ENCODE peak calls at places on chromosomes 2 and 18, in seven cellular contexts. P, X, Z, S, C, U and H are unnamed samples.

GRCh38 chr2:147441140-147441539 is 403.7 kb upstream of the ACVR2A start:
- DNase-seq in Z (no peak), C (no peak), X (no peak), U (no peak), S (no peak), P (no peak), H (no peak)

GRCh38 chr2:68357608-68358337 is 7.3 kb upstream of the PLEK start:
- DNase-seq in X (peak), Z (peak), S (no peak), U (no peak), P (peak), C (peak), H (peak)

GRCh38 chr2:188997276-188997675 is 23.1 kb downstream of the COL3A1 start:
- DNase-seq in U (no peak), C (no peak), Z (no peak), P (no peak), S (no peak), X (no peak), H (no peak)

GRCh38 chr2:239985356-239985755 is 39.8 kb downstream of the NDUFA10 start:
- DNase-seq in P (no peak), C (no peak), S (no peak), Z (no peak), U (no peak), X (no peak), H (no peak)

GRCh38 chr2:129929321-129930290 is 49.9 kb upstream of the RAB6C start:
- DNase-seq in X (no peak), P (peak), U (no peak), S (no peak), Z (peak), C (peak), H (no peak)

GRCh38 chr2:85794491-85795121 is 40.8 kb downstream of the ATOH8 start:
- DNase-seq in Z (peak), P (no peak), U (no peak), S (no peak), C (no peak), X (no peak), H (peak)

GRCh38 chr2:239948100-239948881 is 76.9 kb downstream of the NDUFA10 start:
- DNase-seq in C (peak), S (no peak), X (no peak), P (peak), U (no peak), Z (no peak), H (no peak)

GRCh38 chr18:79779700-79780190 is 18.0 kb upstream of the KCNG2 start:
- DNase-seq in Z (no peak), X (no peak), U (no peak), C (peak), P (no peak), S (no peak), H (no peak)

GRCh38 chr2:81853331-81853730 is 1548.8 kb upstream of the LRRTM1 start:
- DNase-seq in C (no peak), Z (no peak), P (no peak), U (no peak), S (no peak), X (no peak), H (no peak)

GRCh38 chr2:188833331-188833730 is 140.8 kb upstream of the COL3A1 start:
- DNase-seq in Z (no peak), P (no peak), S (no peak), C (no peak), U (no peak), X (no peak), H (no peak)

GRCh38 chr18:57466745-57467144 is 31.6 kb downstream of the ONECUT2 start:
- DNase-seq in S (no peak), X (no peak), U (no peak), C (no peak), Z (no peak), P (no peak), H (no peak)

GRCh38 chr2:121694398-121695178 is 42.1 kb downstream of the NIFK start:
- DNase-seq in P (no peak), S (no peak), C (no peak), U (no peak), X (no peak), Z (no peak), H (no peak)

GRCh38 chr2:48854681-48855080 is 99.2 kb upstream of the LHCGR start:
- DNase-seq in P (no peak), Z (peak), S (no peak), X (no peak), U (no peak), C (no peak), H (no peak)

GRCh38 chr2:7378642-7379041 is 461.4 kb downstream of the RNF144A start:
- DNase-seq in S (no peak), U (no peak), C (no peak), X (no peak), Z (peak), P (no peak), H (peak)

GRCh38 chr2:110886806-110887573 is 154.6 kb downstream of the ACOXL start:
- DNase-seq in U (no peak), X (no peak), Z (no peak), P (no peak), C (no peak), S (no peak), H (no peak)

GRCh38 chr2:25618676-25619075 is 54.7 kb downstream of the DTNB start:
- DNase-seq in X (no peak), Z (no peak), U (no peak), C (peak), P (no peak), S (no peak), H (no peak)

GRCh38 chr18:9928646-9929259 is 14.9 kb downstream of the VAPA start:
- DNase-seq in X (no peak), C (no peak), U (no peak), P (no peak), S (no peak), Z (no peak), H (no peak)

GRCh38 chr2:65018141-65018582 is 29.0 kb downstream of the SLC1A4 start:
- DNase-seq in X (no peak), U (no peak), P (peak), S (no peak), C (no peak), Z (peak), H (no peak)